ENCODE peak calls at places on chromosome X, in six cellular contexts. Y is NCI-H524, N is MCF 10A, A is NCI-H774, I is G401, Q is AG08396. S is an unnamed sample.

GRCh38 chrX:17474892-17475291 is 99.9 kb downstream of the NHS start:
- DNase-seq in A (no peak), I (no peak), Y (no peak), Q (no peak), N (no peak), S (no peak)

GRCh38 chrX:119942173-119942819 is 1.3 kb downstream of the NKAP start:
- DNase-seq in A (no peak), N (no peak), Q (no peak), Y (no peak), I (no peak), S (no peak)

GRCh38 chrX:50609796-50610195 is 139.2 kb upstream of the DGKK start:
- DNase-seq in I (no peak), Y (no peak), N (no peak), A (no peak), Q (no peak), S (no peak)

GRCh38 chrX:88886908-88887307 is 139.9 kb downstream of the CPXCR1 start:
- DNase-seq in I (no peak), Q (no peak), Y (no peak), N (peak), A (no peak), S (no peak)

GRCh38 chrX:154603438-154604430 is 15.3 kb downstream of the CTAG1B start:
- DNase-seq in I (no peak), N (peak), Y (no peak), A (no peak), Q (peak), S (peak)

GRCh38 chrX:79181401-79181800 is 36.9 kb downstream of the GPR174 start:
- DNase-seq in N (no peak), Q (no peak), I (no peak), Y (no peak), A (no peak), S (no peak)

GRCh38 chrX:46979340-46979739 is 67.1 kb downstream of the JADE3 start:
- DNase-seq in Q (peak), A (no peak), I (no peak), Y (no peak), N (peak), S (no peak)

GRCh38 chrX:50211510-50211909 is 6.9 kb downstream of the CCNB3 start:
- DNase-seq in N (peak), A (no peak), Q (no peak), Y (peak), I (peak), S (peak)

GRCh38 chrX:41956027-41956426 is 32.7 kb upstream of the CASK start:
- DNase-seq in Y (no peak), A (no peak), I (no peak), Q (peak), N (no peak), S (no peak)

S was measured in DMS153.